ENCODE peak calls at places on chromosomes 11 and 22, in four cellular contexts. H, A, S and W are unnamed samples.

GRCh38 chr11:33089776-33090175 is 50.4 kb downstream of the TCP11L1 start:
- DNase-seq in A (no peak), H (no peak), S (peak; percentile 32), W (no peak)

GRCh38 chr11:120818097-120818496 is 205.8 kb upstream of the TBCEL start:
- DNase-seq in A (no peak), S (no peak), H (no peak), W (no peak)

GRCh38 chr11:86785576-86785975 is 14.8 kb upstream of the PRSS23 start:
- DNase-seq in H (no peak), A (no peak), S (no peak), W (no peak)

GRCh38 chr22:49771266-49772065 is 56.2 kb downstream of the BRD1 start:
- DNase-seq in A (no peak), H (no peak), S (no peak), W (peak; percentile 74)

GRCh38 chr11:16774920-16775603 is 36.6 kb downstream of the C11orf58 start:
- DNase-seq in H (no peak), S (no peak), A (no peak), W (no peak)

GRCh38 chr11:78223320-78223954 is 34.7 kb downstream of the USP35 start:
- DNase-seq in A (no peak), S (no peak), H (no peak), W (no peak)

GRCh38 chr11:62708423-62709261 is 1.2 kb downstream of the GNG3 start:
- DNase-seq in H (no peak), A (no peak), S (peak; percentile 34), W (no peak)

GRCh38 chr11:8102296-8102915 is 21.4 kb downstream of the TUB start:
- DNase-seq in A (no peak), S (peak; percentile 44), H (no peak), W (no peak)

GRCh38 chr11:133443361-133443760 is 88.9 kb downstream of the OPCML start:
- DNase-seq in A (no peak), H (no peak), S (peak; percentile 47), W (no peak)

GRCh38 chr11:97607301-97608000 is 1217.6 kb downstream of the JRKL start:
- DNase-seq in H (no peak), A (no peak), S (no peak), W (no peak)

GRCh38 chr11:73957654-73958361 is 7.0 kb downstream of the DNAJB13 start:
- DNase-seq in A (no peak), H (no peak), S (no peak), W (peak; percentile 51)

GRCh38 chr11:76120513-76121081 is 85.7 kb downstream of the WNT11 start:
- DNase-seq in S (no peak), H (no peak), A (peak; percentile 32), W (no peak)

DNA sequence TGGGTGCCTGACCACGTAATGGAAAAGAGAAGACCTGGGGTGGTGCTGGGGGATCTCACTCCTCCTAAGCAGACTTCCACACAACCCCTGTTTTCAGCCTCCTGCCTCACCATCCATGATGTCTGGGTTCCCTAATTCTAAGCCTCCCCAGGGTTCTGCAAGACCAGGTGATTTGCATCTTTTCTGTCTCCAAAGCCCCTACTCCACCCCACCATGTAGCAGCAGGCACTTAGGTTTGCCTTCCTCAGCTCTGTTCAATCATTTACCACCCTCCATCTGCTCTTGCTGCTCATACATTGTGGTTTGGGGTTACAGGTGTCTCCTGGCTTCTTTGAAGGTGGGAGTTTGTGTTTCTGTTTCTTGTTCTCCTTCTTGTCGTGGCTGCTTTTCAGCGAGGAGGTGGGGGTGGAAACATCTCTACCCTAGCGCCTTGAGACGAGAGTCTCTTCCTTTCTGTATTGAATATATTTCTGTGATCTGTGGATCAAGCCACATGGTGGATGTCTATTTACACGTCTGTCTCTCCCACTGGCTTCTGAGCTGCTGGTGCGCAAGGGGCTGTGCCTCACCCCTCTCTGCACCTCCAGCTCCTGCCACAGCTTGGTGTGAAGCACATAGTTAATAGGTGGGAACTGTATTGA is 6.6 kb upstream of the SSTR3 start:
- DNase-seq in A (no peak), H (peak; percentile 93), S (no peak), W (no peak)
- H3K9ac ChIP-seq in A (no peak overlapping the region), H (peak overlapping the region; percentile 75), S (no peak overlapping the region), W (no peak overlapping the region)

GRCh38 chr22:27226666-27227065 is 569.3 kb downstream of the MIAT start:
- DNase-seq in H (no peak), A (no peak), S (no peak), W (no peak)

GRCh38 chr22:27222178-27222577 is 564.8 kb downstream of the MIAT start:
- DNase-seq in A (no peak), S (no peak), H (no peak), W (no peak)

GRCh38 chr22:27220349-27220748 is 563.0 kb downstream of the MIAT start:
- DNase-seq in A (no peak), S (peak; percentile 81), H (no peak), W (no peak)

GRCh38 chr22:27224485-27225364 is 567.3 kb downstream of the MIAT start:
- DNase-seq in H (no peak), A (no peak), S (no peak), W (no peak)

GRCh38 chr22:27223317-27224177 is 566.2 kb downstream of the MIAT start:
- DNase-seq in S (peak; percentile 43), H (no peak), A (no peak), W (no peak)
- H3K27ac ChIP-seq in S (no peak overlapping the region), H (no peak overlapping the region), A (no peak overlapping the region), W (no peak overlapping the region)

GRCh38 chr22:46959369-46959768 is 196.9 kb downstream of the TBC1D22A start:
- DNase-seq in S (no peak), A (no peak), H (no peak), W (no peak)
- H3K9ac ChIP-seq in S (no peak overlapping the region), A (no peak overlapping the region), H (no peak overlapping the region), W (no peak overlapping the region)

GRCh38 chr22:39243443-39244072 is 1.2 kb downstream of the PDGFB start:
- DNase-seq in S (peak; percentile 56), A (no peak), H (peak; percentile 31), W (no peak)

GRCh38 chr22:39242809-39243442 is 1.9 kb downstream of the PDGFB start:
- DNase-seq in A (no peak), H (peak; percentile 42), S (peak; percentile 67), W (no peak)

GRCh38 chr22:39242389-39242808 is 2.4 kb downstream of the PDGFB start:
- DNase-seq in S (no peak), H (peak; percentile 32), A (no peak), W (no peak)

GRCh38 chr22:39240841-39241631 is 3.7 kb downstream of the PDGFB start:
- DNase-seq in A (no peak), H (peak; percentile 75), S (peak; percentile 31), W (peak; percentile 92)

DNA sequence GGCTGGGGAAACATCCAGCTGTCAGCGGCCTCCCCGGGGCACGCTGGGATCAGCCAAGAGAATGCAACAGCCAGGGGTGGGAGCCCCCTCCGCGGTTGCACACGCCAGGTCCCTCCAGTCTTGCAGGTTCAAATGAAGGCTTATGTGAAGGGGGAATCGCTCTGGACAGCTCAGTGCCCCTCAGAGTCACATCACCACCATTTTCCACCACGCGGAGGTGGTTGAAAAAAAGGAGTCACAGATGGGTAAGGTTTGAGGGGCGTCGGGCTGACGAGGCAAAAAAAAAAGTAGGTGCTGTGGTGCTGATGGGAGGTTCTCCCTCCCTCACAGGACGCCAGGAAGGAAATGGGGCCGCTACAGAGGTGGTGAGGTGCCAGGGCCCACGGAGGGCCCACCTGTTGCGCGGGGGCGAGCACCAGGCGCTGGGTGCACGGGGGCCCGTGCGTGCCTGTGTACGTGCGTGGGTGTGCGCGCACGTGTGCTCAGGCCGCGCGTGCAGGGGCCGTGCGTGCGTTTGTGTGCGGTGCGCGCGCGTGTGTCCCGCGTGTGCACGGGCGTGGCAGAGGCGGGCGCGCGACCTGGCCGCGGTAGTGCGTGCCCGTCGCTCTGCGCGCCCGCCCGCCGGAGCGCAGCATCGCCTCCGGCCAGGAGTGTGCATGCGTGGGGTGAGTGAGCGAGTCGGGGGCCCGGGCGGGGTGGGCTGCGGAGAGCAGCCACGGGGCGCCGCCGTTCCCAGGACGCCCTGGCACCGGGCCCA is 3.0 kb downstream of the PDGFB start:
- DNase-seq in S (no peak), H (no peak), A (no peak), W (no peak)
- H3K27ac ChIP-seq in S (no peak overlapping the region), H (peak overlapping the region; percentile 64), A (no peak overlapping the region), W (peak overlapping the region; percentile 73)